ENCODE peak calls at places on chromosomes 11 and 22, in five cellular contexts. One of them, this sample, is unnamed.

GRCh38 chr22:50672471-50673230 is at the start of gene SHANK3:
- DNase-seq in WTC11: no peak
- DNase-seq in fibroblast of lung: no peak
- DNase-seq in fibroblast of gingiva: no peak
- DNase-seq in nucleus accumbens: no peak
- DNase-seq in this sample: no peak

GRCh38 chr11:2378527-2379210 is 1.6 kb downstream of the CD81 start:
- DNase-seq in fibroblast of gingiva: peak; percentile 94
- DNase-seq in fibroblast of lung: peak; percentile 83
- DNase-seq in WTC11: no peak
- DNase-seq in nucleus accumbens: no peak
- DNase-seq in this sample: no peak

GRCh38 chr11:33160147-33160546 is 1.1 kb downstream of the CSTF3 start:
- DNase-seq in fibroblast of gingiva: peak; percentile 36
- DNase-seq in WTC11: no peak
- DNase-seq in fibroblast of lung: peak; percentile 60
- DNase-seq in nucleus accumbens: no peak
- DNase-seq in this sample: no peak

GRCh38 chr22:30591191-30591587 is 521 bp downstream of the PES1 start:
- DNase-seq in nucleus accumbens: no peak
- DNase-seq in fibroblast of lung: peak; percentile 27
- DNase-seq in WTC11: no peak
- DNase-seq in fibroblast of gingiva: peak; percentile 21
- DNase-seq in this sample: no peak

GRCh38 chr11:121129362-121130340 is 28.6 kb downstream of the TECTA start:
- DNase-seq in WTC11: no peak
- DNase-seq in fibroblast of gingiva: no peak
- DNase-seq in nucleus accumbens: no peak
- DNase-seq in fibroblast of lung: no peak
- DNase-seq in this sample: no peak

GRCh38 chr11:58286249-58286648 is 18.2 kb upstream of the OR10W1 start:
- DNase-seq in fibroblast of lung: peak; percentile 9
- DNase-seq in fibroblast of gingiva: peak; percentile 4
- DNase-seq in WTC11: no peak
- DNase-seq in nucleus accumbens: no peak
- DNase-seq in this sample: peak; percentile 16

GRCh38 chr22:22818861-22819855 is 68.5 kb upstream of the IGLL5 start:
- DNase-seq in WTC11: no peak
- DNase-seq in fibroblast of gingiva: no peak
- DNase-seq in fibroblast of lung: no peak
- DNase-seq in nucleus accumbens: no peak
- DNase-seq in this sample: no peak

GRCh38 chr11:16561150-16561549 is 177.3 kb upstream of the C11orf58 start:
- DNase-seq in WTC11: no peak
- DNase-seq in nucleus accumbens: no peak
- DNase-seq in fibroblast of gingiva: no peak
- DNase-seq in fibroblast of lung: no peak
- DNase-seq in this sample: no peak

GRCh38 chr22:47310601-47311000 is 548.2 kb downstream of the TBC1D22A start:
- DNase-seq in nucleus accumbens: no peak
- DNase-seq in fibroblast of lung: no peak
- DNase-seq in fibroblast of gingiva: no peak
- DNase-seq in WTC11: no peak
- DNase-seq in this sample: no peak

GRCh38 chr11:68980776-68981065 is at the start of gene MRGPRD:
- DNase-seq in fibroblast of lung: no peak
- DNase-seq in fibroblast of gingiva: no peak
- DNase-seq in nucleus accumbens: no peak
- DNase-seq in WTC11: no peak
- DNase-seq in this sample: no peak

GRCh38 chr11:65719887-65720236 is 736 bp downstream of the RNASEH2C start:
- DNase-seq in fibroblast of gingiva: peak; percentile 49
- DNase-seq in WTC11: no peak
- DNase-seq in fibroblast of lung: peak; percentile 34
- DNase-seq in nucleus accumbens: no peak
- DNase-seq in this sample: no peak

GRCh38 chr11:94732617-94733292 is 35.4 kb upstream of the AMOTL1 start:
- DNase-seq in WTC11: no peak
- DNase-seq in fibroblast of gingiva: peak; percentile 78
- DNase-seq in nucleus accumbens: no peak
- DNase-seq in fibroblast of lung: peak; percentile 58
- DNase-seq in this sample: no peak

GRCh38 chr22:28544431-28544868 is 135.2 kb downstream of the TTC28 start:
- DNase-seq in nucleus accumbens: no peak
- DNase-seq in fibroblast of gingiva: no peak
- DNase-seq in WTC11: no peak
- DNase-seq in fibroblast of lung: no peak
- DNase-seq in this sample: peak; percentile 9

GRCh38 chr11:2982214-2982613 is 9.9 kb downstream of the NAP1L4 start:
- DNase-seq in WTC11: no peak
- DNase-seq in fibroblast of lung: peak; percentile 21
- DNase-seq in fibroblast of gingiva: peak; percentile 16
- DNase-seq in nucleus accumbens: no peak
- DNase-seq in this sample: no peak

GRCh38 chr22:44584256-44584902 is 86.3 kb upstream of the RTL6 start:
- DNase-seq in fibroblast of gingiva: no peak
- DNase-seq in fibroblast of lung: no peak
- DNase-seq in WTC11: no peak
- DNase-seq in nucleus accumbens: no peak
- DNase-seq in this sample: no peak

GRCh38 chr22:37639070-37639760 is at the start of gene SH3BP1:
- DNase-seq in fibroblast of gingiva: no peak
- DNase-seq in WTC11: peak; percentile 81
- DNase-seq in fibroblast of lung: peak; percentile 19
- DNase-seq in nucleus accumbens: no peak
- DNase-seq in this sample: no peak

GRCh38 chr11:100876826-100877545 is 189.9 kb downstream of the ARHGAP42 start:
- DNase-seq in WTC11: no peak
- DNase-seq in nucleus accumbens: no peak
- DNase-seq in fibroblast of lung: peak; percentile 99
- DNase-seq in fibroblast of gingiva: peak; percentile 93
- DNase-seq in this sample: peak; percentile 61

GRCh38 chr22:49967333-49968241 is 7.0 kb downstream of the PIM3 start:
- DNase-seq in WTC11: no peak
- DNase-seq in fibroblast of gingiva: peak; percentile 65
- DNase-seq in fibroblast of lung: peak; percentile 75
- DNase-seq in nucleus accumbens: peak; percentile 66
- DNase-seq in this sample: no peak

GRCh38 chr11:73384871-73385692 is 8.9 kb downstream of the RELT start:
- DNase-seq in WTC11: no peak
- DNase-seq in nucleus accumbens: no peak
- DNase-seq in fibroblast of gingiva: no peak
- DNase-seq in fibroblast of lung: no peak
- DNase-seq in this sample: no peak

GRCh38 chr11:112345166-112345565 is 84.5 kb upstream of the PLET1 start:
- DNase-seq in fibroblast of lung: no peak
- DNase-seq in WTC11: no peak
- DNase-seq in nucleus accumbens: no peak
- DNase-seq in fibroblast of gingiva: no peak
- DNase-seq in this sample: no peak

GRCh38 chr22:50625131-50625567 is 2.8 kb downstream of the ARSA start:
- DNase-seq in fibroblast of lung: no peak
- DNase-seq in nucleus accumbens: no peak
- DNase-seq in fibroblast of gingiva: no peak
- DNase-seq in WTC11: no peak
- DNase-seq in this sample: no peak